ENCODE peak calls at places on chromosomes 6 and 20, in four cellular contexts. C is KBM-7, E is A172, S is AG20443. L is an unnamed sample.

GRCh38 chr6:18055714-18056382 is 66.6 kb downstream of the NHLRC1 start:
- DNase-seq in S (no peak), E (no peak), C (no peak), L (no peak)

GRCh38 chr6:150745896-150746295 is 119.6 kb upstream of the MTHFD1L start:
- DNase-seq in E (no peak), S (no peak), C (no peak), L (no peak)

GRCh38 chr6:125363360-125364121 is 61.8 kb upstream of the HDDC2 start:
- DNase-seq in S (peak), E (peak), C (peak), L (no peak)

GRCh38 chr6:57313009-57313408 is 4.4 kb upstream of the PRIM2 start:
- DNase-seq in S (no peak), C (no peak), E (no peak), L (peak)

GRCh38 chr20:33322456-33322855 is 39.4 kb downstream of the BPIFB1 start:
- DNase-seq in E (no peak), S (no peak), C (no peak), L (no peak)

GRCh38 chr20:2261105-2261504 is 34.7 kb upstream of the TGM3 start:
- DNase-seq in C (no peak), E (peak), S (no peak), L (no peak)

GRCh38 chr6:109381007-109381746 is 1.1 kb downstream of the CD164 start:
- DNase-seq in E (no peak), S (no peak), C (no peak), L (no peak)

GRCh38 chr6:24893342-24893850 is 42.4 kb downstream of the RIPOR2 start:
- DNase-seq in C (no peak), S (no peak), E (no peak), L (no peak)

GRCh38 chr20:47309806-47310426 is 46.6 kb downstream of the ZMYND8 start:
- DNase-seq in E (no peak), C (no peak), S (no peak), L (no peak)

GRCh38 chr6:13668291-13668928 is 43.2 kb downstream of the RANBP9 start:
- DNase-seq in C (no peak), S (no peak), E (peak), L (no peak)

GRCh38 chr6:41371992-41372525 is 36.7 kb downstream of the NCR2 start:
- DNase-seq in S (peak), E (no peak), C (peak), L (no peak)

GRCh38 chr6:6717953-6718352 is 129.4 kb downstream of the LY86 start:
- DNase-seq in S (no peak), E (no peak), C (peak), L (no peak)

GRCh38 chr6:113971786-113972185 is 838 bp upstream of the HDAC2 start:
- DNase-seq in C (peak), S (no peak), E (peak), L (no peak)

GRCh38 chr6:83378621-83379388 is 52.0 kb downstream of the ME1 start:
- DNase-seq in C (peak), E (peak), S (peak), L (peak)

GRCh38 chr6:145015739-145016558 is 719.4 kb downstream of the EPM2A start:
- DNase-seq in C (peak), E (peak), S (peak), L (peak)

GRCh38 chr20:1628621-1629020 is 8.8 kb upstream of the SIRPB1 start:
- DNase-seq in C (no peak), S (no peak), E (no peak), L (no peak)

GRCh38 chr20:35539756-35540212 is 2.1 kb upstream of the ERGIC3 start:
- DNase-seq in S (no peak), E (no peak), C (no peak), L (no peak)

GRCh38 chr6:15171026-15171425 is 74.8 kb upstream of the JARID2 start:
- DNase-seq in E (no peak), C (no peak), S (no peak), L (no peak)

GRCh38 chr20:49381558-49382493 is 100.6 kb downstream of the KCNB1 start:
- DNase-seq in S (peak), E (peak), C (no peak), L (peak)

GRCh38 chr6:145814035-145814500 is 527 bp downstream of the FBXO30 start:
- DNase-seq in C (peak), S (peak), E (peak), L (peak)

GRCh38 chr6:3473773-3474172 is 16.9 kb upstream of the SLC22A23 start:
- DNase-seq in E (no peak), C (no peak), S (no peak), L (no peak)

GRCh38 chr6:84346372-84346771 is 118.9 kb upstream of the CEP162 start:
- DNase-seq in E (no peak), S (peak), C (no peak), L (no peak)

GRCh38 chr6:111122458-111123286 is 35.4 kb downstream of the SLC16A10 start:
- DNase-seq in S (no peak), C (peak), E (no peak), L (no peak)

GRCh38 chr20:20207291-20207690 is 155.0 kb downstream of the CFAP61 start:
- DNase-seq in S (peak), C (no peak), E (peak), L (no peak)

L was measured in HCEC 1CT.